ENCODE peak calls at places on chromosomes 13 and 19, in eight cellular contexts. F is AG04450, A is heart right ventricle, Y is colonic mucosa, P is Calu3, N is CD14-positive monocyte, Q is cardiac fibroblast, I is nephron progenitor cell. G is an unnamed sample.

GRCh38 chr13:24063281-24063851 is 97.2 kb upstream of the SPATA13 start:
- DNase-seq in A (peak), Q (peak), I (no peak), Y (no peak), N (no peak), P (no peak), F (no peak), G (no peak)

GRCh38 chr19:38183227-38183914 is 40.7 kb downstream of the DPF1 start:
- DNase-seq in N (no peak), F (no peak), I (peak), Y (no peak), Q (peak), P (no peak), A (peak), G (no peak)

GRCh38 chr19:32936065-32936464 is 35.7 kb downstream of the CEP89 start:
- DNase-seq in I (no peak), Q (no peak), Y (no peak), P (no peak), F (no peak), N (no peak), A (no peak), G (no peak)

GRCh38 chr19:47723573-47723923 is 10.3 kb downstream of the EHD2 start:
- DNase-seq in F (no peak), Y (no peak), P (peak), I (no peak), A (peak), N (peak), Q (peak), G (no peak)

GRCh38 chr19:1250374-1251232 is 2.2 kb downstream of the MIDN start:
- DNase-seq in A (no peak), I (peak), F (no peak), N (no peak), Y (peak), Q (peak), P (no peak), G (no peak)

GRCh38 chr13:111183959-111184684 is 69.0 kb downstream of the ARHGEF7 start:
- DNase-seq in I (no peak), N (no peak), Q (no peak), P (no peak), A (no peak), F (no peak), Y (no peak), G (no peak)

GRCh38 chr19:8206147-8207087 is 2.8 kb upstream of the CERS4 start:
- DNase-seq in N (no peak), Y (no peak), P (no peak), A (no peak), F (no peak), I (no peak), Q (no peak), G (no peak)

GRCh38 chr13:49052801-49053200 is 77.1 kb downstream of the FNDC3A start:
- DNase-seq in N (no peak), P (no peak), Y (no peak), I (no peak), Q (no peak), A (no peak), F (no peak), G (no peak)

GRCh38 chr13:52034616-52035226 is 10.2 kb downstream of the UTP14C start:
- DNase-seq in I (no peak), N (no peak), Y (no peak), P (no peak), A (no peak), F (no peak), Q (no peak), G (no peak)

GRCh38 chr13:111474136-111475002 is 153.9 kb downstream of the TEX29 start:
- DNase-seq in Y (no peak), A (no peak), I (no peak), P (no peak), Q (peak), N (no peak), F (peak), G (peak)

GRCh38 chr19:1675633-1676350 is 23.4 kb upstream of the TCF3 start:
- DNase-seq in Q (no peak), F (no peak), Y (no peak), P (peak), N (no peak), A (no peak), I (peak), G (no peak)

GRCh38 chr19:30406220-30406944 is 34.2 kb downstream of the ZNF536 start:
- DNase-seq in Y (no peak), N (no peak), F (no peak), A (peak), P (no peak), I (peak), Q (no peak), G (no peak)

GRCh38 chr19:4454952-4455738 is 2.4 kb downstream of the UBXN6 start:
- DNase-seq in Y (no peak), Q (peak), F (no peak), A (no peak), I (no peak), P (no peak), N (no peak), G (no peak)

GRCh38 chr19:5150902-5151741 is 182.2 kb downstream of the KDM4B start:
- DNase-seq in Q (no peak), I (no peak), A (peak), N (no peak), F (no peak), P (no peak), Y (no peak), G (no peak)

GRCh38 chr13:40315416-40316064 is 350.9 kb downstream of the FOXO1 start:
- DNase-seq in P (no peak), Y (no peak), N (no peak), A (no peak), Q (peak), F (no peak), I (no peak), G (no peak)

GRCh38 chr13:111911141-111911720 is 155.7 kb upstream of the SOX1 start:
- DNase-seq in P (no peak), F (no peak), A (no peak), Y (no peak), Q (no peak), N (no peak), I (no peak), G (no peak)

GRCh38 chr19:49875801-49876421 is 1.2 kb downstream of the AKT1S1 start:
- DNase-seq in P (peak), A (peak), F (no peak), Q (peak), Y (peak), N (no peak), I (peak), G (no peak)

GRCh38 chr13:99995503-99996176 is 14.1 kb downstream of the ZIC2 start:
- DNase-seq in F (no peak), N (no peak), I (no peak), P (no peak), Q (no peak), A (no peak), Y (no peak), G (no peak)
- TF ChIP-seq CTCF in F (no peak), N (no peak), I (no peak), P (no peak), Q (no peak), A (no peak), Y (no peak), G (no peak)

GRCh38 chr19:41894350-41894749 is 11.4 kb downstream of the ARHGEF1 start:
- DNase-seq in A (no peak), N (no peak), Q (no peak), F (no peak), Y (no peak), P (no peak), I (no peak), G (no peak)

GRCh38 chr19:41892173-41892902 is 9.4 kb downstream of the ARHGEF1 start:
- DNase-seq in A (no peak), Q (no peak), N (no peak), Y (no peak), I (no peak), P (no peak), F (no peak), G (no peak)

GRCh38 chr19:41896581-41896942 is 13.6 kb downstream of the ARHGEF1 start:
- DNase-seq in P (no peak), Q (no peak), A (no peak), Y (no peak), N (no peak), I (no peak), F (no peak), G (no peak)

GRCh38 chr19:41895745-41896580 is 13.0 kb downstream of the ARHGEF1 start:
- DNase-seq in F (no peak), Q (no peak), I (no peak), Y (no peak), N (no peak), P (no peak), A (no peak), G (no peak)

DNA sequence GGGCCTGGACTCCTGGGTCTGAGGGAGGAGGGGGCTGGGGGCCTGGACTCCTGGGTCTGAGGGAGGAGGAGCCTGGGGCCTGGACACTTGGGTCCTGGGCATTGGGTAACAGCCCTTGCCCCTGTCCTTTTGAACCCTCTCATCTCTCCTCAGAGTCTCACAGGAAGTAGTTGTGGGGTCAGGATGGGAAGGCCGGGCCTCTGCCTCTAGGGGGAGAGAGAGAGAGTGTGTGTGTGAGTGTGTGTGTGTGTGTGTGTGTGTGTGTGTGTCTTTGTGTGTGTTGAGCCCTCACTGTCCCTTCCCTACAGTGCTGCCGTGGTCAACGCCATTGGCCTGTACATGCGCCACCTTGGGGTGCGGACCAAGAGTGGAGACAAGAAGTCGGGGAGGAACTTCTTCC is 10.9 kb downstream of the ARHGEF1 start:
- DNase-seq in P (no peak), I (no peak), A (no peak), F (no peak), Y (no peak), Q (peak), N (no peak), G (no peak)
- TF ChIP-seq CTCF in P (no peak), I (no peak), A (no peak), F (peak), Y (no peak), Q (peak), N (no peak), G (no peak)

GRCh38 chr13:38897521-38897920 is 93.1 kb downstream of the STOML3 start:
- DNase-seq in Q (no peak), F (no peak), P (no peak), I (no peak), Y (no peak), A (no peak), N (no peak), G (no peak)

GRCh38 chr13:38898481-38898880 is 92.2 kb downstream of the STOML3 start:
- DNase-seq in Y (no peak), F (no peak), N (no peak), A (no peak), I (no peak), P (no peak), Q (no peak), G (no peak)

GRCh38 chr13:38902551-38902950 is 88.1 kb downstream of the STOML3 start:
- DNase-seq in N (no peak), P (no peak), A (no peak), Y (no peak), Q (no peak), I (no peak), F (no peak), G (no peak)

GRCh38 chr13:38899581-38899980 is 91.0 kb downstream of the STOML3 start:
- DNase-seq in N (no peak), F (no peak), P (no peak), A (no peak), I (no peak), Q (no peak), Y (no peak), G (peak)

GRCh38 chr13:38900188-38900587 is 90.4 kb downstream of the STOML3 start:
- DNase-seq in Q (no peak), A (no peak), P (no peak), I (no peak), N (no peak), F (no peak), Y (no peak), G (peak)
- TF ChIP-seq CTCF in Q (no peak), A (no peak), P (no peak), I (peak), N (no peak), F (peak), Y (no peak), G (peak)

GRCh38 chr19:10819124-10820060 is 16.6 kb downstream of the TMED1 start:
- DNase-seq in P (no peak), I (no peak), Q (no peak), Y (no peak), F (no peak), A (no peak), N (no peak), G (no peak)

GRCh38 chr19:10818306-10819123 is 17.5 kb downstream of the TMED1 start:
- DNase-seq in Q (no peak), I (no peak), F (no peak), Y (no peak), P (no peak), N (no peak), A (no peak), G (no peak)

GRCh38 chr19:10817291-10818038 is 18.5 kb downstream of the TMED1 start:
- DNase-seq in Q (peak), A (peak), Y (peak), N (no peak), I (no peak), F (peak), P (no peak), G (no peak)

GRCh38 chr19:10816691-10817090 is 19.3 kb downstream of the TMED1 start:
- DNase-seq in I (no peak), Y (no peak), A (no peak), N (no peak), F (no peak), Q (no peak), P (no peak), G (no peak)

GRCh38 chr19:10820173-10820572 is 15.8 kb downstream of the TMED1 start:
- DNase-seq in A (no peak), I (no peak), P (peak), Q (no peak), Y (no peak), F (no peak), N (no peak), G (no peak)
- TF ChIP-seq CTCF in A (peak), I (no peak), P (no peak), Q (peak), Y (peak), F (peak), N (peak), G (peak)

DNA sequence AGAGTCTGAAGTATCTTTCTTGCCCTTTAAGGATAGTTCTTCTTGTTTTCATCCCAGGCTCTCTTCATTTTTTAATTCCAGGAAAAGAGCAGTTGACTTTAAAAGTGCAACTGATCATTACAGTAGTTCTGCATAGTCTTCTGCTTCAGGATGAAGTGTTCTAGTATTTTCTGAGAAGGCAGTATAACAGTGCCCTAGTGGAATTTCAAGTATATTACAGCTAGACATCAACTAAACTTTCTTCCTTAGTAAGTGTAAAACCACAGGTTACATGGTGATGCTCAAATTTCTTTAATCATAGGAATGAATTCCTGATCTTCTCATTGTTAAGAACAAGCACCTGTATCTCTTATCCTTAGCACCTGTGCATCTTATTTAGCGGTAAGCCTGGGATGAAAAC is 10.9 kb downstream of the NUFIP1 start:
- DNase-seq in N (no peak), F (no peak), Y (no peak), P (no peak), I (no peak), A (no peak), Q (no peak), G (no peak)
- TF ChIP-seq CTCF in N (no peak), F (no peak), Y (no peak), P (no peak), I (peak), A (no peak), Q (peak), G (no peak)

GRCh38 chr13:30796132-30796832 is 60.9 kb downstream of the ALOX5AP start:
- DNase-seq in Y (no peak), I (no peak), P (peak), Q (peak), F (no peak), A (no peak), N (no peak), G (no peak)
- TF ChIP-seq CTCF in Y (no peak), I (no peak), P (no peak), Q (no peak), F (no peak), A (no peak), N (no peak), G (no peak)

DNA sequence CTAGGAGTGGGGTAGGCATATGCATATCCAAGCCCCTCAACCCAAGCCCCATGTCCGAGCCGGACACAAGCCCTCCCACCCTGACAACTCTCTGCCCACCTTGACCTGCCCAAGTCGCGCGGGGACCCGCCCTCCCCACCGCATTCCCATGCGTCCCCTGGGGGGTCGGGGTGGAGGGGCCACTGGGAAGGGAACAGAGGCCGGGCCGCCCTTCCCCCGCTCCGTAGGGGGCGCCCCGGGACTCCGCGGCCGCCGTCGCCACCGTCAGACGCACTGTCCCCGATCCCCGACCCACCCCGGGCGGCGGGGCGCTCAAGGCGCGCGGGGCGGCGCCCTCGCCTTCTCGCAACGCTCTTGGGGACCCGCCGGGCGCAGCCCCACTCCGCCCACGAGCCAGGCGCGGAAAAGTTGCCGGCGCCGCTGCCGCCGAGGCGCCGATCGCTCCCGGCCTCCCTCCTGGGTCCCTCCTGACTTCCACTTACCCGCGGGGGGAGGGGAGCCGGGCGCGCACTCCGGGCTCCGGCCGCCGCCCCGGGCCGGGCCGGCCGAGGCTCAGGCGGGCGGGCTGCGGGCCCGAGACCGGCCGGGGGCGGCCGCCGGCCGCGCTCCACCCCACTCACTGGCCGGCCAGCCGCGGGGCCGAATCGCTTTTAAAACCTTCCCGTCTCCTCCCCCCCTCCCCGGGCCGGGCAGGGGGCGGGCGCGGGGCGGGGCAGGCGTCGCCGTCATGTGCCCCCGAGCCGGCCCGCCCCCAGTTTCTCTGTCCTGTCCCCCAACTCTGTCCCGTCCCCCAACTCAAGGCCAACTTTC is 34.4 kb upstream of the NANOS3 start:
- DNase-seq in N (peak), Y (peak), P (peak), I (peak), F (no peak), A (peak), Q (peak), G (no peak)
- TF ChIP-seq CTCF in N (no peak), Y (no peak), P (no peak), I (no peak), F (no peak), A (peak), Q (no peak), G (no peak)

G was measured in D721Med.